ENCODE peak calls at places on chromosomes 16 and 17, in four cellular contexts. O is CD8-positive, alpha-beta T cell; C is CD8-positive, alpha-beta memory T cell; P is AG10803. H is an unnamed sample.

GRCh38 chr16:60771138-60771537 is 1265.1 kb downstream of the CDH8 start:
- DNase-seq in P (peak; percentile 16), C (no peak), O (no peak), H (no peak)

GRCh38 chr17:17954079-17954478 is 18.1 kb downstream of the TOM1L2 start:
- DNase-seq in O (no peak), C (no peak), P (no peak), H (no peak)

GRCh38 chr16:19392352-19392751 is 25.3 kb upstream of the TMC5 start:
- DNase-seq in O (no peak), C (no peak), P (no peak), H (no peak)

GRCh38 chr16:49472598-49472997 is 99.0 kb downstream of the C16orf78 start:
- DNase-seq in O (no peak), P (no peak), C (no peak), H (no peak)

GRCh38 chr17:73210002-73210678 is 17.3 kb downstream of the COG1 start:
- DNase-seq in P (no peak), C (no peak), O (no peak), H (no peak)

GRCh38 chr16:68700120-68700519 is 37.0 kb upstream of the CDH1 start:
- DNase-seq in P (peak; percentile 25), C (no peak), O (no peak), H (no peak)

GRCh38 chr17:78596871-78597635 is 19.9 kb upstream of the DNAH17 start:
- DNase-seq in C (no peak), O (no peak), P (no peak), H (no peak)

GRCh38 chr16:88967800-88968588 is 9.0 kb downstream of the CBFA2T3 start:
- DNase-seq in P (no peak), C (peak; percentile 13), O (no peak), H (no peak)

GRCh38 chr17:57986841-57987581 is 1.0 kb downstream of the VEZF1 start:
- DNase-seq in P (peak; percentile 66), O (peak; percentile 57), C (no peak), H (peak; percentile 48)

GRCh38 chr17:73645050-73645871 is 1.0 kb upstream of the SDK2 start:
- DNase-seq in P (peak; percentile 32), C (peak; percentile 25), O (peak; percentile 58), H (no peak)

GRCh38 chr17:33328129-33328528 is 35.0 kb upstream of the ASIC2 start:
- DNase-seq in C (no peak), O (no peak), P (no peak), H (no peak)

GRCh38 chr17:54967621-54968258 is 714 bp downstream of the COX11 start:
- DNase-seq in C (peak; percentile 0), O (no peak), P (peak; percentile 26), H (no peak)

GRCh38 chr16:24906199-24906808 is 60.5 kb downstream of the SLC5A11 start:
- DNase-seq in C (no peak), O (no peak), P (peak; percentile 26), H (peak; percentile 2)

GRCh38 chr16:78227855-78228254 is 128.4 kb downstream of the WWOX start:
- DNase-seq in P (no peak), C (no peak), O (no peak), H (no peak)

GRCh38 chr16:67534420-67534819 is 5.8 kb downstream of the RIPOR1 start:
- DNase-seq in C (no peak), P (no peak), O (no peak), H (no peak)

GRCh38 chr17:48747445-48748363 is 19.2 kb upstream of the HOXB13 start:
- DNase-seq in O (no peak), P (no peak), C (no peak), H (no peak)

GRCh38 chr17:66450008-66450856 is 147.8 kb downstream of the PRKCA start:
- DNase-seq in P (no peak), O (no peak), C (no peak), H (no peak)

GRCh38 chr16:89700649-89701424 is 668 bp downstream of the SPATA2L start:
- DNase-seq in C (peak; percentile 62), O (peak; percentile 57), P (no peak), H (no peak)

GRCh38 chr16:81511371-81511770 is 66.8 kb downstream of the CMIP start:
- DNase-seq in C (no peak), P (peak; percentile 80), O (no peak), H (no peak)

GRCh38 chr17:42456223-42457106 is 2.2 kb upstream of the ATP6V0A1 start:
- DNase-seq in C (peak; percentile 73), P (peak; percentile 85), O (peak; percentile 14), H (peak; percentile 56)

GRCh38 chr17:42518046-42518754 is 17.8 kb upstream of the NAGLU start:
- DNase-seq in P (peak; percentile 98), C (no peak), O (no peak), H (peak; percentile 76)

GRCh38 chr16:86611517-86611840 is 33.1 kb downstream of the FOXL1 start:
- DNase-seq in O (no peak), C (no peak), P (peak; percentile 64), H (no peak)

GRCh38 chr17:2977157-2977556 is 86.2 kb downstream of the OR1D5 start:
- DNase-seq in C (no peak), O (no peak), P (no peak), H (no peak)

GRCh38 chr17:27893834-27894503 is 804 bp upstream of the LYRM9 start:
- DNase-seq in C (no peak), P (no peak), O (no peak), H (no peak)
- H3K4me3 ChIP-seq in C (no peak overlapping the region), P (no peak overlapping the region), O (no peak overlapping the region), H (no peak overlapping the region)

GRCh38 chr16:28932339-28933141 is 769 bp downstream of the CD19 start:
- DNase-seq in P (no peak), C (no peak), O (no peak), H (no peak)
- H3K4me3 ChIP-seq in P (no peak overlapping the region), C (no peak overlapping the region), O (no peak overlapping the region), H (no peak overlapping the region)

GRCh38 chr16:15491430-15491829 is 57.0 kb downstream of the BMERB1 start:
- DNase-seq in P (no peak), O (no peak), C (no peak), H (no peak)

GRCh38 chr16:15489016-15489415 is 54.6 kb downstream of the BMERB1 start:
- DNase-seq in O (no peak), C (no peak), P (no peak), H (no peak)

GRCh38 chr16:15492091-15492740 is 57.8 kb downstream of the BMERB1 start:
- DNase-seq in P (no peak), O (no peak), C (no peak), H (no peak)

GRCh38 chr16:15487336-15488284 is 53.2 kb downstream of the BMERB1 start:
- DNase-seq in O (no peak), C (no peak), P (no peak), H (no peak)

DNA sequence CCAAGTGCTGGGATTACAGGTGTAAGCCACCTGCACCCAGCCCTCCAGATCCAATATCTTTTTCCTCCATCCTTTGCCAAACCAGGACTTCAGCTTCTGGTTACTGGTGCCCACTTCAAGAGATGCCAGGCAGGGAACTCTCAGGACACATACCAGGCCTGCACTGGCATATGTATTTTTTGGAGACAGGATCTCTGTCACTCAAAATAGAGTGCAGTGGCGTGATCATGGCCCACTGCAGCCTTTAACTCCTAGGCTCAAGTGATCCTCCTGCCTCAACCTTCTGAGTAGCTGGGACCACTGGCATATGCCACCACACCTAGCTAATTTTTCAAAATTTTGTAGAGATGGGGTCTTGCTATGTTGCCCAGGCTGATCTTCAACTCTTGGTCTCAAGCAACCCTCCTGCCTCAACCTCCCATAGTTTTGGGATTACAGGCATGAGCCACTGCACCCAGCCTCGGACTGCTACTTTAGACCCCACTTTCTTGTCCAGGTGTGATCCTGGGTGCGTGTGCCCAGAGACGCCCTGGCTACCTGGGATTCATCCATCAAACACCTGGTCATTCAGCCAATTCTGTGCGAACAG is 55.8 kb downstream of the BMERB1 start:
- DNase-seq in P (no peak), C (no peak), O (no peak), H (no peak)
- H3K4me3 ChIP-seq in P (no peak overlapping the region), C (no peak overlapping the region), O (no peak overlapping the region), H (no peak overlapping the region)

GRCh38 chr17:63163158-63163520 is 197.1 kb downstream of the TANC2 start:
- DNase-seq in P (no peak), C (no peak), O (no peak), H (no peak)
- H3K4me3 ChIP-seq in P (no peak overlapping the region), C (no peak overlapping the region), O (no peak overlapping the region), H (no peak overlapping the region)

DNA sequence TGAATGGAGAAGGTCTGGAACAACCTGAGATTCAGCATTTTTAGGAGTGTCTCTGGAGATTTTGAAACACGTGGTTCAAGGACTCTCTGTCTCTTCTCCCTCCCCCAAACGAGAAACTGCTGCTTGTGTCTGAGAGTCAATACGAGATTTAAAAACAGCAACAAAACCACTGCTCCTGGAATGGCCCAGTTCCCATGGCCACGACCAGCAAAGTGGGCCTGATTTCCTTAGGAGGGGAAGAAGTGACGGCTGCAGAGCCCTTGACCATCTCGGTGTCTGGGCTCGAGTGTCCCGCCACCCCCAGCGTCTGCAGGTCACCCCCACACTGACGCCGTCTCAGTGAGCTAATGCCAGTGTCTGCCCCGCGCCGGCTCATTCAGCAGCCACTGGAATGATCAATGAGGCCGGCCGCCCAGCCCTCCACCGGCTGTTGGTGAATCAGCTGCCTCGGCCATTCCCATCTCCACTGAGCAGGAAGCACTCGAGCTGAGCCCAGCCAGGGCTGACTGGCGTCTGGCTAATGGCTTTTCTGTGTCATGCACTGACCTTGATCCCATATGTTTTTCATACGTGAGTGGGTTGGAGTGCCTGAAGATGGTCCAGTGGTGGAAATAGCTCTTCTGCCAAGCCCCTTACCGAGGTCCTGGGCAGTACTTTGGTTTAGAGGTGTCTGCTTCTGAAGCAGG is 151.8 kb downstream of the PITPNC1 start:
- DNase-seq in O (no peak), C (no peak), P (peak; percentile 86), H (peak; percentile 75)
- H3K4me3 ChIP-seq in O (no peak overlapping the region), C (no peak overlapping the region), P (peak overlapping the region; percentile 61), H (peak overlapping the region; percentile 19)

GRCh38 chr17:39794249-39794970 is 56.7 kb downstream of the GRB7 start:
- DNase-seq in C (peak; percentile 45), O (no peak), P (no peak), H (no peak)
- H3K4me3 ChIP-seq in C (peak overlapping the region; percentile 17), O (peak overlapping the region; percentile 1), P (no peak overlapping the region), H (no peak overlapping the region)

DNA sequence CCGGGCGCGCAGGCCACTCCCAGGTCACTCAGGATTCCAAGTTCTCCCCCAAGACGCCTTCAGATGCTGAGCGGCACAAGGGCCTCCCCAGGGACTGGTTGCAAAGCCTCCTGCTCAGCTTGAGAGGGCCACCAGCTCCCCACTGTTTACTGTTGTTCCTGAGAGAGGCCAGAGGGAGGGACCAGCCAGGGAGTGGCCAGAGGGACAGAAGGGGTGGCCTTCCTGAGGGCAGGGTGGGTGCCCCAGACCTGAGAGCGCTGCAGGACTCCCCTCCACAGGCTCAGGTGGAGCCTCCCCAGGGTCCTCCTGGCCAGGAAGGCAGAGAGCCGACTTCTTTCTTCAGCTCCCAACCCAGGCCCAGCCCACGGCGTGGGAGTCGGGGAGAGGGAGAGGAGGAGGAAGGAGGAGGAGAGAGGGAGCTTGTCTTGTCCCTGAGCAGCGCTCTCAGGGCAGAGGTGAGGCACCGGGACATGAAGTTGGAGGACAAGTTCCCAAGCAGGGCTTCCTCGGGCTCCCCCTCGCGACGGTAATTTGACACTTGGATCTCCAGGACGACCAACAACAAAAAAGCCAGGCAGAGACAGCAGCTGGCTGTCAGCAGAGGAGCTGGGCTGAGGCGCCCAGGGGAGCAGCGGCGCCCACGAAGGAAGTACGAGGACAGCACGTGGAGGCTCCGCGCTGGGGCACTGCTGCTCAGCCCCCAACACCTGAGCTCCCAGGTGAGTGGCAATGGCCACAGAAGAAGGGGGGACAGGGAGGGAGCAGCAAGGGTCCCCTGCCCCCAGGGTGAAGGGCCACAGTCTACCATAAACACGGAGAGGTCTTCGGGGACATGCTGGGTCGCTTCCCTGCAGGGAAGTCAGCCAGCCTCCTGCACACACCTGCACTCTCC is 496 bp downstream of the SMIM5 start:
- DNase-seq in C (no peak), P (peak; percentile 87), O (peak; percentile 56), H (peak; percentile 62)
- H3K4me3 ChIP-seq in C (no peak overlapping the region), P (no peak overlapping the region), O (no peak overlapping the region), H (no peak overlapping the region)

H was measured in retinal pigment epithelial cell.